ENCODE peak calls at places on chromosomes 5 and 9, in four cellular contexts. D is activated T-helper 1 cell treated with Interleukin-2 at 50 U/mL for 16 hours, J is endothelial cell, E is HS-5. S is an unnamed sample.

GRCh38 chr5:135223404-135223803 is 175.6 kb downstream of the MACROH2A1 start:
- DNase-seq in D (no peak), J (no peak), E (no peak), S (no peak)

GRCh38 chr9:107749787-107750444 is 260.3 kb upstream of the KLF4 start:
- DNase-seq in D (no peak), J (no peak), E (peak; percentile 82), S (peak; percentile 96)

GRCh38 chr5:150101019-150101418 is 14.7 kb upstream of the CSF1R start:
- DNase-seq in D (no peak), J (no peak), E (no peak), S (no peak)

GRCh38 chr5:176353533-176353932 is 8.0 kb downstream of the KIAA1191 start:
- DNase-seq in D (no peak), J (no peak), E (no peak), S (no peak)

GRCh38 chr9:118577121-118577520 is 792.1 kb downstream of the BRINP1 start:
- DNase-seq in D (no peak), J (no peak), E (peak; percentile 64), S (no peak)

GRCh38 chr5:154176191-154176590 is 14.3 kb upstream of the GALNT10 start:
- DNase-seq in D (no peak), J (no peak), E (no peak), S (peak; percentile 50)

GRCh38 chr9:122225323-122226141 is 3.2 kb downstream of the LHX6 start:
- DNase-seq in D (no peak), J (no peak), E (no peak), S (no peak)

GRCh38 chr9:81239388-81239787 is 450.0 kb downstream of the TLE1 start:
- DNase-seq in D (no peak), J (no peak), E (no peak), S (no peak)

GRCh38 chr9:16828335-16829281 is 41.9 kb downstream of the BNC2 start:
- DNase-seq in D (no peak), J (peak; percentile 27), E (peak; percentile 39), S (peak; percentile 78)

GRCh38 chr9:20271723-20272122 is 350.6 kb downstream of the MLLT3 start:
- DNase-seq in D (no peak), J (no peak), E (no peak), S (no peak)

GRCh38 chr5:177430972-177431316 is 4.5 kb downstream of the GRK6 start:
- DNase-seq in D (no peak), J (no peak), E (no peak), S (no peak)

GRCh38 chr5:133402781-133403180 is 209.6 kb downstream of the FSTL4 start:
- DNase-seq in D (no peak), J (peak; percentile 1), E (no peak), S (no peak)

GRCh38 chr5:78509145-78509865 is 139.3 kb downstream of the LHFPL2 start:
- DNase-seq in D (no peak), J (no peak), E (no peak), S (no peak)

GRCh38 chr5:141609044-141609443 is 9.8 kb downstream of the DIAPH1 start:
- DNase-seq in D (no peak), J (no peak), E (no peak), S (no peak)

GRCh38 chr5:150781706-150782614 is 3.4 kb downstream of the SMIM3 start:
- DNase-seq in D (no peak), J (no peak), E (peak; percentile 97), S (peak; percentile 96)

GRCh38 chr9:16545639-16546038 is 324.8 kb downstream of the BNC2 start:
- DNase-seq in D (no peak), J (no peak), E (no peak), S (no peak)

GRCh38 chr5:146006470-146006869 is 70.1 kb downstream of the SH3RF2 start:
- DNase-seq in D (no peak), J (no peak), E (no peak), S (no peak)

GRCh38 chr9:136784997-136785361 is 6.2 kb upstream of the TMEM141 start:
- DNase-seq in D (no peak), J (no peak), E (no peak), S (no peak)

GRCh38 chr5:28685794-28686193 is 1647.4 kb upstream of the CDH9 start:
- DNase-seq in D (no peak), J (no peak), E (no peak), S (no peak)

GRCh38 chr9:134708672-134709038 is 67.1 kb downstream of the COL5A1 start:
- DNase-seq in D (no peak), J (no peak), E (no peak), S (no peak)

GRCh38 chr9:135858491-135859185 is 48.7 kb downstream of the CAMSAP1 start:
- DNase-seq in D (no peak), J (no peak), E (no peak), S (peak; percentile 56)

GRCh38 chr5:178120661-178121357 is 7.5 kb downstream of the N4BP3 start:
- DNase-seq in D (peak; percentile 74), J (no peak), E (no peak), S (peak; percentile 76)

GRCh38 chr5:174723979-174724483 is 351 bp upstream of the MSX2 start:
- DNase-seq in D (no peak), J (no peak), E (no peak), S (no peak)

S was measured in IMR-90.